ENCODE peak calls at places on chromosome 2, in five cellular contexts. V, Y, G, Z and P are unnamed samples.

GRCh38 chr2:65300134-65300771 is 72.6 kb downstream of the ACTR2 start:
- DNase-seq in V (peak), Y (no peak), G (peak), Z (peak), P (no peak)

GRCh38 chr2:43776317-43776716 is 2.5 kb downstream of the DYNC2LI1 start:
- DNase-seq in V (no peak), Y (no peak), G (no peak), Z (no peak), P (no peak)

GRCh38 chr2:31440764-31441163 is 26.2 kb upstream of the XDH start:
- DNase-seq in V (no peak), Y (no peak), G (peak), Z (no peak), P (no peak)

GRCh38 chr2:174605687-174606086 is 8.1 kb upstream of the WIPF1 start:
- DNase-seq in V (no peak), Y (no peak), G (no peak), Z (no peak), P (no peak)

GRCh38 chr2:24930768-24931167 is 10.7 kb upstream of the ADCY3 start:
- DNase-seq in V (no peak), Y (no peak), G (no peak), Z (no peak), P (no peak)

GRCh38 chr2:191901031-191901430 is 54.1 kb upstream of the CAVIN2 start:
- DNase-seq in V (no peak), Y (no peak), G (no peak), Z (no peak), P (no peak)

GRCh38 chr2:241768850-241769249 is 7.8 kb upstream of the GAL3ST2 start:
- DNase-seq in V (no peak), Y (no peak), G (no peak), Z (peak), P (no peak)

GRCh38 chr2:207975910-207976309 is 49.4 kb downstream of the PLEKHM3 start:
- DNase-seq in V (no peak), Y (no peak), G (no peak), Z (no peak), P (no peak)

GRCh38 chr2:186690796-186691195 is 3.1 kb upstream of the FAM171B start:
- DNase-seq in V (no peak), Y (no peak), G (no peak), Z (no peak), P (no peak)

GRCh38 chr2:173064231-173064805 is 11.3 kb upstream of the MAP3K20 start:
- DNase-seq in V (no peak), Y (no peak), G (no peak), Z (no peak), P (no peak)

GRCh38 chr2:145593991-145594702 is 1074.2 kb upstream of the ZEB2 start:
- DNase-seq in V (no peak), Y (no peak), G (peak), Z (no peak), P (no peak)

GRCh38 chr2:15913146-15913545 is 27.2 kb upstream of the MYCN start:
- DNase-seq in V (no peak), Y (no peak), G (no peak), Z (no peak), P (no peak)

GRCh38 chr2:232316382-232317190 is 62.0 kb upstream of the ALPP start:
- DNase-seq in V (peak), Y (no peak), G (no peak), Z (no peak), P (no peak)

GRCh38 chr2:73163522-73164367 is 38.6 kb upstream of the NOTO start:
- DNase-seq in V (peak), Y (peak), G (peak), Z (peak), P (peak)

DNA sequence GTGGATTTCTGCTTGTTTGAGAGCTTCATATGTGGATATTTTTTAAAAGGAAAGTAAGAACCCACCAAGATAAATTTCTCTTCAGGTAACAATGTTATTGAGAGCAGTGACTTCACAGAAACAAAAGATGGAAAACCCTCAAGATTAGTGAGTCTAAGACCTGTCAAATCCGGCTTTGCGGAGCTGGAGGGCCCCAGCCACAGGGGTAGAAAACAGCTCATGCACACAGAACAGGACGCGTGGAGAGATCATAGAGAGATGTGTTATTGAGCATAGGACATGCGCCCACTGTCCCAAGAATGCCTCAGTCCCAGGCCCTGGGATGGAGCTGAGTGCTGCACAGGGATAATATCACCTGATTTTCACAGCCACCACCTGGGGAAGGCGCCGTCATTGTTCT is 21.3 kb downstream of the EDAR start:
- DNase-seq in V (no peak), Y (no peak), G (no peak), Z (no peak), P (no peak)
- TF ChIP-seq CTCF in V (no peak), Y (no peak), G (no peak), Z (no peak), P (no peak)

GRCh38 chr2:129904532-129905446 is 74.7 kb upstream of the RAB6C start:
- DNase-seq in V (no peak), Y (no peak), G (no peak), Z (peak), P (no peak)

GRCh38 chr2:129902731-129903585 is 76.5 kb upstream of the RAB6C start:
- DNase-seq in V (no peak), Y (no peak), G (no peak), Z (peak), P (no peak)

GRCh38 chr2:129905664-129906081 is 73.8 kb upstream of the RAB6C start:
- DNase-seq in V (no peak), Y (no peak), G (no peak), Z (peak), P (peak)

GRCh38 chr2:129901754-129902415 is 77.6 kb upstream of the RAB6C start:
- DNase-seq in V (no peak), Y (no peak), G (no peak), Z (peak), P (peak)

DNA sequence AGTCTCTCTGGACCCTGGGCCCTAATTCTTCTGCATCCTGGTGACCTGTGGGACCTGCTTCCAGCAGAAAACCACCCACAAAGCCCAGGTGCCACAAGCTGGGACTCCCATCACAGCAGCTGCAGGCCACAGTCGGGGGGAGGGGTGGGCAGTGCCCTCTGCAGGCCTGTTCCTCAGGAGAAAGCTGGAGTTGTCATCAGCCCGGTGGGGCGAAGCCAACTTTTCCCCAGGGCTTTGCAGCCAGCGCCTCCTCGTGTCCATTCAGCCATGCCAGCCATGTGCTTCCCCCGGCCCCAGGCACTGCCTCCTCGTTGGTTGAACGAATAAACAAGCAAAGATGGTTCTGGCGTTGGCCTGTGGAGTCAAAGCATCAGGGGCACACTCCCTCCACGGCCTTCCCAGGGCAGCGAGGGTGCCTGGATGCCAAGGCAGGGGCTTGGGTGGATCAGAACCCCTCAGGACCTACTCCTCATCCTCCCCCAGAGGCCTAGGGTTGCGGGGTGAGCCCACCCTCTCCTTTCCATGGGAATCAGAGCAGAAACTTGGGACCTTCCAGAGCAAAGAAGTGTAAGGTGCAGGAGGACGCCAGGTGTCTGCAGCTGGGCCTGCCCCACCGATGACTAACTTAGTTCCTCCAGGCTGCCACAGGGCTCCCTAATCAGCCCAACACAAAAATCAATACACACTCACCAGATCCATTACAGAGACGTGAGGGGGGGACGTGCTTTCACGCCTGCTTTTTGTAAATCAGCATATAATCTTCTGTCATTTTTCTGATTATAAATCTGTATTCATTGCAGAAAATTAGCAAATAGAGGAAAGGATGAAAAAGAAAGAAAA is 75.7 kb upstream of the RAB6C start:
- DNase-seq in V (no peak), Y (no peak), G (no peak), Z (peak), P (no peak)
- TF ChIP-seq CTCF in V (no peak), Y (no peak), G (no peak), Z (no peak), P (no peak)

DNA sequence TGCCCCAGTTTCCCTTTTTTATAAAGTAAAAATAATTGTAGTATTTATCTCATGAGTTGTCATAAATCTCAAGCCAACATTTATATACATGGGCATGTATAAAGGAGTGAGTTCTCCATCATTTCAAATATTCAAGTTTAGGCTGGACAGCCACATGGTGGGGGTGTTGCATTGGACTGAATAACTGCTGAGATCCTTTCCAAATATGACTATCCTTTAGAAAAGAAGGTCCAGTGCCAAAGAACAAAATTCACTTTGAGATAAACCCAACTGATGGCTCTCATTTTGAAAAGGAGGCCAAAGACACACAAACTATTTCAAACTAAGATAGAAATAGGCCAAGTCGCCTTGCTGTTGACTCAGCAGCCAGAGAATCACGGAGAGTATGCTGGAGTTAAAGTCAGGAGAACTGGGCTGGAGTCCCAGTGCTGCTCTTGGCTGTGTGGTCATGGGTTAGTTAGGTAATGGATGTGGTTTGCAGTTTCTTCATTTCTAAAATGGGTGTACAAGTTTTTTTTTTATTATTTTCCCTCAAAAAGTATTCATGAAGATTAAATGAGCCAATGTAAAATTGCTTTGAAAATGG is 204.4 kb upstream of the LRATD1 start:
- DNase-seq in V (no peak), Y (no peak), G (peak), Z (no peak), P (no peak)
- TF ChIP-seq CTCF in V (no peak), Y (no peak), G (peak), Z (peak), P (no peak)

DNA sequence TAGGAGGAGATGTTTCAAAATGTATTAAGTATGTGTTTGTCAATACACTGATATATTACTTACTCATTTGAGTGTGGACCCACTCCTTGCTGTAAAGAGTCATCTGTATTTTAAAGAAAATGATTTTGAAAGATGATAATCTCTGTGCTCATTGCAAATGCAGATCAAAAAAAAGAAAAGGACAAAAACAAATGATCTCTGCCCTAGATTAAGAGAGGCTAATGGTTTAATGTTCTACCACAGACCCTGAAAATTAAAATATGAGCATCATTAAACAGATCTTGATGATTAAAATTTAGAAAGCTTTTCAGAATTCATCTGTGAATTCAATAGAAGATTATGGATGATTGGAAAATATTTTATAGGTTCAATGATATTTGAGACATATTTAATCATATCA is 136.5 kb downstream of the CNTNAP5 start:
- DNase-seq in V (no peak), Y (no peak), G (no peak), Z (no peak), P (no peak)
- TF ChIP-seq CTCF in V (no peak), Y (no peak), G (no peak), Z (no peak), P (no peak)

GRCh38 chr2:40935349-40935748 is 483.5 kb upstream of the SLC8A1 start:
- DNase-seq in V (no peak), Y (no peak), G (no peak), Z (no peak), P (no peak)
- TF ChIP-seq CTCF in V (no peak), Y (no peak), G (peak), Z (no peak), P (no peak)

GRCh38 chr2:98757904-98758421 is 27.0 kb upstream of the MGAT4A start:
- DNase-seq in V (peak), Y (no peak), G (peak), Z (peak), P (no peak)
- TF ChIP-seq CTCF in V (no peak), Y (no peak), G (no peak), Z (no peak), P (no peak)

GRCh38 chr2:181839811-181840210 is 51.7 kb upstream of the ITPRID2 start:
- DNase-seq in V (no peak), Y (no peak), G (no peak), Z (no peak), P (no peak)
- TF ChIP-seq CTCF in V (no peak), Y (no peak), G (no peak), Z (no peak), P (no peak)

DNA sequence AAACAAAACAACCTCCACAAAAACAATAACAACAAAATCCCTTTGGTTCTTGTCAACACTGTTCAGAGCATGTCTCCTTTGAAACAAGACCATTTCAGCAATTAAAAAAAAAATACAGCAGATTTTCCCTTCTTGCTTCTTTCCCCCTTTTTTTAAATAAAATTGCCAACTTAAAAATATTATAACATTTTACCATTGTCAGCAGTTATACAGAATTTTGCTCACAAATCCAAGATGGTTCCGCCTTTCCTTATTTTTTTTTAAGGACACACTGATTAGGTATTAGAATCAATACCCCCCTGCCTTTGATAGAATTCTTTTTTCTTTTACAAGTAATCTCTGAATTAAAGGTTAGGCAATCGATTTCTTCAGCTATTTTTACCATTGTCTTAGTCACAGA is 48.7 kb upstream of the FN1 start:
- DNase-seq in V (no peak), Y (no peak), G (no peak), Z (no peak), P (no peak)
- TF ChIP-seq CTCF in V (no peak), Y (no peak), G (no peak), Z (no peak), P (no peak)

GRCh38 chr2:85887566-85888019 is 1.2 kb downstream of the ST3GAL5 start:
- DNase-seq in V (peak), Y (no peak), G (no peak), Z (peak), P (no peak)
- TF ChIP-seq CTCF in V (peak), Y (no peak), G (no peak), Z (peak), P (no peak)

GRCh38 chr2:37415128-37415817 is 70.8 kb downstream of the QPCT start:
- DNase-seq in V (no peak), Y (no peak), G (no peak), Z (no peak), P (no peak)
- TF ChIP-seq CTCF in V (no peak), Y (no peak), G (peak), Z (no peak), P (no peak)